ENCODE peak calls at places on chromosomes 3 and 15, in nine cellular contexts. O is sigmoid colon, D is Calu3, I is lung, G is mucosa of descending colon, Y is suprapubic skin, F is neural crest cell, Q is HFF-Myc, W is MCF 10A. S is an unnamed sample.
A peak's percentile ranks its signal among the peaks of the same experiment; 100 is the strongest.

GRCh38 chr3:121871434-121871833 is 22.8 kb upstream of the SLC15A2 start:
- DNase-seq in O (no peak), D (no peak), I (no peak), G (no peak), Y (no peak), F (no peak), Q (no peak), W (no peak), S (no peak)

GRCh38 chr3:4596596-4596995 is 103.4 kb downstream of the ITPR1 start:
- DNase-seq in O (no peak), D (no peak), I (no peak), G (no peak), Y (no peak), F (no peak), Q (peak; percentile 30), W (no peak), S (no peak)

GRCh38 chr3:81352867-81353266 is 408.6 kb downstream of the GBE1 start:
- DNase-seq in O (no peak), D (peak; percentile 64), I (no peak), G (peak; percentile 17), Y (no peak), F (no peak), Q (no peak), W (peak; percentile 63), S (no peak)

GRCh38 chr3:39064646-39065045 is 12.8 kb downstream of the WDR48 start:
- DNase-seq in O (no peak), D (no peak), I (no peak), G (no peak), Y (no peak), F (no peak), Q (no peak), W (no peak), S (no peak)

GRCh38 chr3:193974147-193974546 is 161.8 kb upstream of the HES1 start:
- DNase-seq in O (no peak), D (no peak), I (peak; percentile 28), G (no peak), Y (no peak), F (no peak), Q (peak; percentile 62), W (no peak), S (no peak)

GRCh38 chr3:140530603-140531002 is 147.3 kb upstream of the TRIM42 start:
- DNase-seq in O (no peak), D (no peak), I (no peak), G (no peak), Y (no peak), F (no peak), Q (no peak), W (peak; percentile 5), S (no peak)

GRCh38 chr3:53613111-53613510 is 118.7 kb downstream of the CACNA1D start:
- DNase-seq in O (no peak), D (no peak), I (no peak), G (no peak), Y (no peak), F (no peak), Q (no peak), W (no peak), S (no peak)

GRCh38 chr15:43483306-43484128 is 9.4 kb downstream of the TP53BP1 start:
- DNase-seq in O (no peak), D (no peak), I (no peak), G (no peak), Y (no peak), F (no peak), Q (no peak), W (peak; percentile 8), S (no peak)

GRCh38 chr3:17491601-17492000 is 250.8 kb downstream of the TBC1D5 start:
- DNase-seq in O (no peak), D (no peak), I (no peak), G (no peak), Y (no peak), F (no peak), Q (peak; percentile 11), W (peak; percentile 70), S (no peak)

GRCh38 chr3:97138914-97139541 is 324.6 kb downstream of the EPHA6 start:
- DNase-seq in O (peak; percentile 46), D (no peak), I (no peak), G (no peak), Y (no peak), F (no peak), Q (no peak), W (peak; percentile 20), S (no peak)

GRCh38 chr15:25790003-25790660 is 73.0 kb downstream of the ATP10A start:
- DNase-seq in O (peak; percentile 91), D (no peak), I (no peak), G (peak; percentile 43), Y (peak; percentile 82), F (no peak), Q (peak; percentile 72), W (no peak), S (peak; percentile 35)

GRCh38 chr3:193728429-193729087 is 135.6 kb downstream of the OPA1 start:
- DNase-seq in O (no peak), D (no peak), I (no peak), G (no peak), Y (no peak), F (no peak), Q (no peak), W (no peak), S (no peak)

GRCh38 chr3:178083906-178084823 is 452.1 kb upstream of the KCNMB2 start:
- DNase-seq in O (no peak), D (peak; percentile 20), I (no peak), G (no peak), Y (no peak), F (no peak), Q (no peak), W (peak; percentile 31), S (no peak)

GRCh38 chr3:178079966-178080365 is 456.3 kb upstream of the KCNMB2 start:
- DNase-seq in O (no peak), D (no peak), I (no peak), G (no peak), Y (no peak), F (no peak), Q (no peak), W (no peak), S (no peak)

GRCh38 chr3:178085817-178086123 is 450.5 kb upstream of the KCNMB2 start:
- DNase-seq in O (no peak), D (no peak), I (no peak), G (no peak), Y (no peak), F (no peak), Q (no peak), W (no peak), S (no peak)

GRCh38 chr3:178084938-178085816 is 451.1 kb upstream of the KCNMB2 start:
- DNase-seq in O (peak; percentile 93), D (no peak), I (peak; percentile 61), G (peak; percentile 76), Y (peak; percentile 86), F (peak; percentile 60), Q (no peak), W (no peak), S (peak; percentile 50)

DNA sequence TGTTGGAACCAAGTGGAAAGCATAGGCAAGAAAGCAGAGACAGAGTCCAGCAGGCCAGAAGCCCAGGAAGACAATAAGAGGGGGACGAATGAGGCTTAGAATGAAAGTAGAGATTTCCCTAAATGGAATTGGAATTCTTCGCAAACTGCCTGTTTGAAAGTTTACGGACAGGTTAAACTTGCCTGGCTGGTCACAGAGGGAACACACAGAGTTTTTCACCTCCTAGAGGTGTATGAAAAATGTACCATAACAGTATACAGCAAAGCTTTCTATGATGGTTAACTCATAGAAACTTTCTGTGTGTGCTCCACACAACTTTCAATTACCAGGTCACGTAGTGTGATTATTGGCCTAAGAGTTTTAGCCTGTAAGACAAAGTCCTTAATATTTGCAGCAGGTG is 453.7 kb upstream of the KCNMB2 start:
- DNase-seq in O (no peak), D (no peak), I (no peak), G (no peak), Y (no peak), F (no peak), Q (no peak), W (no peak), S (no peak)
- TF ChIP-seq CTCF in O (no peak), D (no peak), I (no peak), G (no peak), Y (no peak), F (no peak), Q (no peak), W (no peak), S (no peak)

GRCh38 chr3:175426805-175427204 is 567.7 kb downstream of the NAALADL2 start:
- DNase-seq in O (no peak), D (no peak), I (no peak), G (no peak), Y (no peak), F (no peak), Q (no peak), W (peak; percentile 17), S (no peak)

GRCh38 chr3:175421897-175422296 is 562.8 kb downstream of the NAALADL2 start:
- DNase-seq in O (no peak), D (no peak), I (no peak), G (no peak), Y (no peak), F (no peak), Q (no peak), W (no peak), S (no peak)

DNA sequence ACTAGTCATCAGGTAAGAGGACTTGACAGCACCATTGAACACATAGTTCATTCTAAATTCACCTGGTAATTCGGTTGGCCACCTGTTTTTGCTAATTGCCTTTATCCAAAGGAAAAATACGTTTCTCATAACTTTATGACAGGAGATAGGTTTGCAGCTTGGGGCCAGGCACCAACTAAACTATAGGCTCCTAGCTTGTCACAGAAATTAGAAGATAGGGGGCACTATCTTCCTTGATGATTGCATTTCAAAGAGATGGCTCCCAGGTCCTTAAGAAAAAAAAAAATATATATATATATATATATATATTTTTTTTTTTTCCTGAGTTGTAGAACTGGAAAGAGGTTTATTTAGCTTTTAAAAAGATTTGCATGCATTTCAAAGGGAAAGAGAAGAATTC is 563.6 kb downstream of the NAALADL2 start:
- DNase-seq in O (no peak), D (no peak), I (no peak), G (no peak), Y (no peak), F (no peak), Q (no peak), W (no peak), S (no peak)
- TF ChIP-seq CTCF in O (no peak), D (no peak), I (no peak), G (no peak), Y (no peak), F (no peak), Q (no peak), W (no peak), S (no peak)

DNA sequence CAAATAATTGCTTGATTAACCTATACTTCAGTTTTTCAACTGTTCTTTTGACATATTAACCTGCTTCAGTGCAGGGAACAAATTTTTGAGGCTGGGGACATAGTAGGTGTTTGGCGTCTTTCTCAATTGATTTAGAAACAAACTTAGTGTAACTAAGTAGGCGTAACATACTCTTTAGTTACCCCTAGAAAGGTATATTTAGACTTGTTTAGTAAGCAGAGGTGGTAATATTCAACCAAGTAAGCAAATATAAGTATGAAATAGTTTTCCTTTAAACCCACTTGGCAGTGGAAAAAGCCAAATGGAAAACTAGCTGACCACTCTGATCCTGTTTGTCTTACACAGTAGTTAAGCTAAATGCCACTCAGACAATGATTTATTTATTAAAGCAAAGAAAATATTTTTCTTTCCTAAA is 113.2 kb downstream of the MBNL1 start:
- DNase-seq in O (no peak), D (no peak), I (no peak), G (no peak), Y (no peak), F (no peak), Q (no peak), W (no peak), S (no peak)
- TF ChIP-seq CTCF in O (no peak), D (no peak), I (no peak), G (no peak), Y (no peak), F (no peak), Q (no peak), W (no peak), S (no peak)

GRCh38 chr3:48556796-48557626 is at the start of gene PFKFB4:
- DNase-seq in O (peak; percentile 100), D (peak; percentile 99), I (peak; percentile 99), G (peak; percentile 99), Y (peak; percentile 99), F (peak; percentile 97), Q (peak; percentile 98), W (peak; percentile 99), S (peak; percentile 100)
- TF ChIP-seq CTCF in O (no peak), D (no peak), I (no peak), G (no peak), Y (no peak), F (peak; percentile 26), Q (no peak), W (no peak), S (no peak)

S was measured in stomach.